ENCODE peak calls at places on chromosome 3, in seven cellular contexts. L is activated CD4-positive, alpha-beta T cell treated with anti-CD3 and anti-CD28 coated beads, Interleukin-2, amount 50 U/mL, for 4 hours; P is NB4; Z is kidney epithelial cell; S is WTC11; G is IMR-90; D is T-helper 1 cell. C is an unnamed sample.

GRCh38 chr3:146125946-146126345 is 35.0 kb downstream of the PLOD2 start:
- DNase-seq in L (no peak), P (no peak), Z (peak; percentile 82), S (no peak), G (peak; percentile 94), D (no peak), C (peak; percentile 96)

GRCh38 chr3:11499144-11499543 is 144.6 kb downstream of the VGLL4 start:
- DNase-seq in L (no peak), P (no peak), Z (peak; percentile 92), S (no peak), G (peak; percentile 98), D (no peak), C (peak; percentile 62)

GRCh38 chr3:181311186-181311585 is 321.6 kb upstream of the DNAJC19 start:
- DNase-seq in L (no peak), P (no peak), Z (no peak), S (no peak), G (no peak), D (no peak), C (no peak)

GRCh38 chr3:79521221-79521848 is 246.5 kb downstream of the ROBO1 start:
- DNase-seq in L (no peak), P (peak; percentile 47), Z (no peak), S (no peak), G (peak; percentile 32), D (no peak), C (no peak)

GRCh38 chr3:194571491-194571941 is 61.7 kb downstream of the TMEM44 start:
- DNase-seq in L (no peak), P (no peak), Z (no peak), S (no peak), G (no peak), D (no peak), C (no peak)

GRCh38 chr3:112464264-112464663 is 35.0 kb downstream of the BTLA start:
- DNase-seq in L (no peak), P (peak; percentile 75), Z (no peak), S (no peak), G (no peak), D (no peak), C (no peak)

GRCh38 chr3:29565236-29565635 is 284.4 kb downstream of the RBMS3 start:
- DNase-seq in L (no peak), P (no peak), Z (no peak), S (no peak), G (no peak), D (no peak), C (no peak)

GRCh38 chr3:1439395-1439794 is 346.6 kb downstream of the CNTN6 start:
- DNase-seq in L (no peak), P (peak; percentile 33), Z (no peak), S (no peak), G (no peak), D (no peak), C (no peak)

GRCh38 chr3:122766430-122766829 is 27.2 kb downstream of the HSPBAP1 start:
- DNase-seq in L (no peak), P (no peak), Z (no peak), S (no peak), G (no peak), D (no peak), C (no peak)

GRCh38 chr3:138180375-138181029 is 5.8 kb upstream of the DBR1 start:
- DNase-seq in L (peak; percentile 40), P (peak; percentile 66), Z (no peak), S (no peak), G (peak; percentile 47), D (no peak), C (no peak)

GRCh38 chr3:175456496-175456895 is 597.4 kb downstream of the NAALADL2 start:
- DNase-seq in L (no peak), P (no peak), Z (peak; percentile 18), S (no peak), G (peak; percentile 50), D (no peak), C (no peak)

GRCh38 chr3:70011582-70011981 is 12.0 kb downstream of the SAMMSON start:
- DNase-seq in L (no peak), P (no peak), Z (no peak), S (no peak), G (no peak), D (no peak), C (no peak)

GRCh38 chr3:183475019-183475418 is 46.6 kb upstream of the MCF2L2 start:
- DNase-seq in L (no peak), P (no peak), Z (no peak), S (no peak), G (no peak), D (no peak), C (no peak)

GRCh38 chr3:197482001-197482400 is 73.8 kb downstream of the BDH1 start:
- DNase-seq in L (no peak), P (no peak), Z (no peak), S (no peak), G (peak; percentile 76), D (no peak), C (peak; percentile 84)

GRCh38 chr3:182233405-182233804 is 521.7 kb downstream of the SOX2 start:
- DNase-seq in L (no peak), P (no peak), Z (no peak), S (no peak), G (no peak), D (no peak), C (no peak)

GRCh38 chr3:133747373-133747772 is 1.2 kb downstream of the TF start:
- DNase-seq in L (no peak), P (no peak), Z (no peak), S (no peak), G (no peak), D (no peak), C (no peak)

GRCh38 chr3:192174283-192174682 is 553.1 kb downstream of the FGF12 start:
- DNase-seq in L (no peak), P (no peak), Z (no peak), S (no peak), G (no peak), D (no peak), C (no peak)

GRCh38 chr3:43194069-43194468 is 88.2 kb upstream of the POMGNT2 start:
- DNase-seq in L (no peak), P (no peak), Z (no peak), S (no peak), G (no peak), D (no peak), C (no peak)

GRCh38 chr3:168026764-168027163 is 69.0 kb downstream of the GOLIM4 start:
- DNase-seq in L (no peak), P (no peak), Z (no peak), S (no peak), G (no peak), D (no peak), C (no peak)

GRCh38 chr3:9778102-9778501 is 8.4 kb upstream of the CAMK1 start:
- DNase-seq in L (peak; percentile 54), P (peak; percentile 78), Z (peak; percentile 25), S (no peak), G (peak; percentile 82), D (no peak), C (no peak)

GRCh38 chr3:4755566-4755965 is 223.7 kb upstream of the BHLHE40 start:
- DNase-seq in L (no peak), P (no peak), Z (no peak), S (no peak), G (no peak), D (no peak), C (no peak)

GRCh38 chr3:159005148-159005547 is 203.3 kb downstream of the MFSD1 start:
- DNase-seq in L (no peak), P (no peak), Z (no peak), S (no peak), G (no peak), D (no peak), C (no peak)

GRCh38 chr3:4588410-4588809 is 95.3 kb downstream of the ITPR1 start:
- DNase-seq in L (no peak), P (no peak), Z (no peak), S (no peak), G (peak; percentile 59), D (no peak), C (no peak)

GRCh38 chr3:170745211-170745718 is 124.7 kb downstream of the RPL22L1 start:
- DNase-seq in L (no peak), P (no peak), Z (peak; percentile 67), S (no peak), G (peak; percentile 73), D (no peak), C (peak; percentile 48)

GRCh38 chr3:39288300-39288808 is 8.5 kb upstream of the CX3CR1 start:
- DNase-seq in L (peak; percentile 78), P (peak; percentile 88), Z (peak; percentile 58), S (peak; percentile 94), G (peak; percentile 68), D (peak; percentile 69), C (peak; percentile 61)

GRCh38 chr3:45776611-45777010 is 19.7 kb downstream of the SLC6A20 start:
- DNase-seq in L (no peak), P (no peak), Z (no peak), S (no peak), G (no peak), D (no peak), C (no peak)

GRCh38 chr3:23740517-23741402 is 65.0 kb upstream of the UBE2E1 start:
- DNase-seq in L (peak; percentile 9), P (peak; percentile 58), Z (peak; percentile 45), S (no peak), G (no peak), D (no peak), C (no peak)

GRCh38 chr3:133038731-133039398 is 674 bp downstream of the TMEM108 start:
- DNase-seq in L (no peak), P (no peak), Z (no peak), S (peak; percentile 69), G (no peak), D (no peak), C (no peak)

GRCh38 chr3:124373524-124373923 is 356.7 kb upstream of the UMPS start:
- DNase-seq in L (no peak), P (no peak), Z (no peak), S (no peak), G (no peak), D (no peak), C (no peak)

GRCh38 chr3:135432402-135432801 is 533.1 kb upstream of the PPP2R3A start:
- DNase-seq in L (no peak), P (no peak), Z (no peak), S (no peak), G (no peak), D (no peak), C (no peak)

GRCh38 chr3:113232367-113232766 is 21.0 kb downstream of the BOC start:
- DNase-seq in L (no peak), P (no peak), Z (no peak), S (no peak), G (peak; percentile 58), D (no peak), C (no peak)

GRCh38 chr3:125055165-125055912 is 458 bp downstream of the HEG1 start:
- DNase-seq in L (peak; percentile 14), P (no peak), Z (no peak), S (no peak), G (peak; percentile 20), D (no peak), C (no peak)

C was measured in retinal pigment epithelial cell.